ENCODE peak calls at places on chromosomes 6 and 20, in nine cellular contexts. One of them, this sample, is unnamed.

GRCh38 chr20:32607727-32608663 is 22.9 kb upstream of the NOL4L start:
- DNase-seq in spleen: no peak
- DNase-seq in heart left ventricle: no peak
- DNase-seq in IMR-90: no peak
- DNase-seq in testis: no peak
- DNase-seq in K562: no peak
- DNase-seq in neural progenitor cell: no peak
- DNase-seq in PC-3: no peak
- DNase-seq in neuronal stem cell: no peak
- DNase-seq in this sample: no peak

GRCh38 chr6:125714431-125715090 is 34.9 kb upstream of the HEY2 start:
- DNase-seq in spleen: no peak
- DNase-seq in heart left ventricle: no peak
- DNase-seq in IMR-90: no peak
- DNase-seq in testis: no peak
- DNase-seq in K562: no peak
- DNase-seq in neural progenitor cell: no peak
- DNase-seq in PC-3: no peak
- DNase-seq in neuronal stem cell: no peak
- DNase-seq in this sample: no peak

GRCh38 chr20:50283922-50284810 is 93.5 kb downstream of the CEBPB start:
- DNase-seq in spleen: peak; percentile 91
- DNase-seq in heart left ventricle: no peak
- DNase-seq in IMR-90: peak; percentile 66
- DNase-seq in testis: no peak
- DNase-seq in K562: peak; percentile 50
- DNase-seq in neural progenitor cell: no peak
- DNase-seq in PC-3: peak; percentile 76
- DNase-seq in neuronal stem cell: no peak
- DNase-seq in this sample: peak; percentile 87

GRCh38 chr6:73262701-73263569 is at the start of gene KHDC1:
- DNase-seq in spleen: peak; percentile 90
- DNase-seq in heart left ventricle: peak; percentile 56
- DNase-seq in IMR-90: peak; percentile 54
- DNase-seq in testis: peak; percentile 62
- DNase-seq in K562: peak; percentile 69
- DNase-seq in neural progenitor cell: peak; percentile 73
- DNase-seq in PC-3: peak; percentile 13
- DNase-seq in neuronal stem cell: peak; percentile 48
- DNase-seq in this sample: peak; percentile 38

GRCh38 chr6:114344971-114345274 is 2.1 kb upstream of the HS3ST5 start:
- DNase-seq in spleen: no peak
- DNase-seq in heart left ventricle: no peak
- DNase-seq in IMR-90: no peak
- DNase-seq in testis: no peak
- DNase-seq in K562: no peak
- DNase-seq in neural progenitor cell: no peak
- DNase-seq in PC-3: no peak
- DNase-seq in neuronal stem cell: no peak
- DNase-seq in this sample: no peak

GRCh38 chr6:115932481-115932880 is 128.2 kb downstream of the FRK start:
- DNase-seq in spleen: no peak
- DNase-seq in heart left ventricle: no peak
- DNase-seq in IMR-90: no peak
- DNase-seq in testis: no peak
- DNase-seq in K562: no peak
- DNase-seq in neural progenitor cell: no peak
- DNase-seq in PC-3: no peak
- DNase-seq in neuronal stem cell: no peak
- DNase-seq in this sample: no peak

GRCh38 chr6:100176321-100176950 is 182.4 kb upstream of the MCHR2 start:
- DNase-seq in spleen: no peak
- DNase-seq in heart left ventricle: no peak
- DNase-seq in IMR-90: peak; percentile 74
- DNase-seq in testis: no peak
- DNase-seq in K562: no peak
- DNase-seq in neural progenitor cell: peak; percentile 54
- DNase-seq in PC-3: peak; percentile 70
- DNase-seq in neuronal stem cell: no peak
- DNase-seq in this sample: peak; percentile 7

GRCh38 chr20:49510562-49511117 is 28.2 kb upstream of the KCNB1 start:
- DNase-seq in spleen: no peak
- DNase-seq in heart left ventricle: peak; percentile 52
- DNase-seq in IMR-90: peak; percentile 83
- DNase-seq in testis: peak; percentile 60
- DNase-seq in K562: no peak
- DNase-seq in neural progenitor cell: no peak
- DNase-seq in PC-3: peak; percentile 53
- DNase-seq in neuronal stem cell: no peak
- DNase-seq in this sample: no peak

GRCh38 chr6:144485531-144485930 is 200.4 kb downstream of the UTRN start:
- DNase-seq in spleen: no peak
- DNase-seq in heart left ventricle: no peak
- DNase-seq in IMR-90: peak; percentile 78
- DNase-seq in testis: no peak
- DNase-seq in K562: no peak
- DNase-seq in neural progenitor cell: no peak
- DNase-seq in PC-3: no peak
- DNase-seq in neuronal stem cell: no peak
- DNase-seq in this sample: no peak

GRCh38 chr6:155832596-155832995 is 377.0 kb upstream of the NOX3 start:
- DNase-seq in spleen: no peak
- DNase-seq in heart left ventricle: no peak
- DNase-seq in IMR-90: peak; percentile 90
- DNase-seq in testis: no peak
- DNase-seq in K562: no peak
- DNase-seq in neural progenitor cell: no peak
- DNase-seq in PC-3: peak; percentile 50
- DNase-seq in neuronal stem cell: no peak
- DNase-seq in this sample: no peak

GRCh38 chr6:159487636-159488035 is 205.4 kb downstream of the SOD2 start:
- DNase-seq in spleen: no peak
- DNase-seq in heart left ventricle: no peak
- DNase-seq in IMR-90: peak; percentile 1
- DNase-seq in testis: no peak
- DNase-seq in K562: no peak
- DNase-seq in neural progenitor cell: no peak
- DNase-seq in PC-3: no peak
- DNase-seq in neuronal stem cell: no peak
- DNase-seq in this sample: no peak

GRCh38 chr20:24955045-24955444 is 6.0 kb downstream of the CST7 start:
- DNase-seq in spleen: peak; percentile 50
- DNase-seq in heart left ventricle: no peak
- DNase-seq in IMR-90: no peak
- DNase-seq in testis: no peak
- DNase-seq in K562: no peak
- DNase-seq in neural progenitor cell: no peak
- DNase-seq in PC-3: no peak
- DNase-seq in neuronal stem cell: no peak
- DNase-seq in this sample: no peak

GRCh38 chr6:130223508-130223907 is 757 bp upstream of the SAMD3 start:
- DNase-seq in spleen: peak; percentile 79
- DNase-seq in heart left ventricle: no peak
- DNase-seq in IMR-90: no peak
- DNase-seq in testis: no peak
- DNase-seq in K562: no peak
- DNase-seq in neural progenitor cell: no peak
- DNase-seq in PC-3: no peak
- DNase-seq in neuronal stem cell: no peak
- DNase-seq in this sample: peak; percentile 2

GRCh38 chr6:106145741-106146227 is 59.6 kb downstream of the PRDM1 start:
- DNase-seq in spleen: no peak
- DNase-seq in heart left ventricle: no peak
- DNase-seq in IMR-90: peak; percentile 59
- DNase-seq in testis: no peak
- DNase-seq in K562: no peak
- DNase-seq in neural progenitor cell: peak; percentile 27
- DNase-seq in PC-3: peak; percentile 65
- DNase-seq in neuronal stem cell: no peak
- DNase-seq in this sample: no peak

GRCh38 chr6:42368156-42368555 is 83.6 kb downstream of the TRERF1 start:
- DNase-seq in spleen: no peak
- DNase-seq in heart left ventricle: no peak
- DNase-seq in IMR-90: no peak
- DNase-seq in testis: no peak
- DNase-seq in K562: no peak
- DNase-seq in neural progenitor cell: no peak
- DNase-seq in PC-3: no peak
- DNase-seq in neuronal stem cell: no peak
- DNase-seq in this sample: no peak

GRCh38 chr6:64054870-64055269 is 419.3 kb downstream of the PHF3 start:
- DNase-seq in spleen: no peak
- DNase-seq in heart left ventricle: no peak
- DNase-seq in IMR-90: no peak
- DNase-seq in testis: no peak
- DNase-seq in K562: no peak
- DNase-seq in neural progenitor cell: no peak
- DNase-seq in PC-3: no peak
- DNase-seq in neuronal stem cell: no peak
- DNase-seq in this sample: no peak

GRCh38 chr20:14360386-14360785 is 23.0 kb upstream of the FLRT3 start:
- DNase-seq in spleen: no peak
- DNase-seq in heart left ventricle: no peak
- DNase-seq in IMR-90: peak; percentile 20
- DNase-seq in testis: no peak
- DNase-seq in K562: no peak
- DNase-seq in neural progenitor cell: no peak
- DNase-seq in PC-3: peak; percentile 30
- DNase-seq in neuronal stem cell: no peak
- DNase-seq in this sample: no peak
- H3K27ac ChIP-seq in spleen: no peak overlapping the region
- H3K27ac ChIP-seq in heart left ventricle: no peak overlapping the region
- H3K27ac ChIP-seq in IMR-90: no peak overlapping the region
- H3K27ac ChIP-seq in testis: no peak overlapping the region
- H3K27ac ChIP-seq in K562: no peak overlapping the region
- H3K27ac ChIP-seq in neural progenitor cell: no peak overlapping the region
- H3K27ac ChIP-seq in PC-3: no peak overlapping the region
- H3K27ac ChIP-seq in neuronal stem cell: no peak overlapping the region
- H3K27ac ChIP-seq in this sample: no peak overlapping the region

GRCh38 chr6:170131351-170131750 is 159.5 kb downstream of the DLL1 start:
- DNase-seq in spleen: peak; percentile 48
- DNase-seq in heart left ventricle: peak; percentile 11
- DNase-seq in IMR-90: no peak
- DNase-seq in testis: peak; percentile 13
- DNase-seq in K562: no peak
- DNase-seq in neural progenitor cell: no peak
- DNase-seq in PC-3: no peak
- DNase-seq in neuronal stem cell: no peak
- DNase-seq in this sample: no peak
- H3K9me3 ChIP-seq in spleen: no peaks in the 10 kb centered on the region
- H3K9me3 ChIP-seq in heart left ventricle: no peaks in the 10 kb centered on the region
- H3K9me3 ChIP-seq in IMR-90: peaks cover 50% of the 10 kb centered on the region
- H3K9me3 ChIP-seq in testis: no peaks in the 10 kb centered on the region
- H3K9me3 ChIP-seq in K562: no peaks in the 10 kb centered on the region
- H3K9me3 ChIP-seq in neural progenitor cell: no peaks in the 10 kb centered on the region
- H3K9me3 ChIP-seq in PC-3: no peaks in the 10 kb centered on the region
- H3K9me3 ChIP-seq in neuronal stem cell: peaks cover 7% of the 10 kb centered on the region
- H3K9me3 ChIP-seq in this sample: no peaks in the 10 kb centered on the region

GRCh38 chr20:6702144-6702543 is 65.3 kb upstream of the BMP2 start:
- DNase-seq in spleen: no peak
- DNase-seq in heart left ventricle: no peak
- DNase-seq in IMR-90: no peak
- DNase-seq in testis: no peak
- DNase-seq in K562: no peak
- DNase-seq in neural progenitor cell: no peak
- DNase-seq in PC-3: peak; percentile 27
- DNase-seq in neuronal stem cell: no peak
- DNase-seq in this sample: no peak

GRCh38 chr20:6703047-6703446 is 64.4 kb upstream of the BMP2 start:
- DNase-seq in spleen: no peak
- DNase-seq in heart left ventricle: no peak
- DNase-seq in IMR-90: no peak
- DNase-seq in testis: no peak
- DNase-seq in K562: no peak
- DNase-seq in neural progenitor cell: no peak
- DNase-seq in PC-3: no peak
- DNase-seq in neuronal stem cell: no peak
- DNase-seq in this sample: no peak

GRCh38 chr20:6698723-6699122 is 68.8 kb upstream of the BMP2 start:
- DNase-seq in spleen: no peak
- DNase-seq in heart left ventricle: no peak
- DNase-seq in IMR-90: no peak
- DNase-seq in testis: no peak
- DNase-seq in K562: no peak
- DNase-seq in neural progenitor cell: no peak
- DNase-seq in PC-3: no peak
- DNase-seq in neuronal stem cell: no peak
- DNase-seq in this sample: no peak

GRCh38 chr20:6699931-6700562 is 67.4 kb upstream of the BMP2 start:
- DNase-seq in spleen: no peak
- DNase-seq in heart left ventricle: no peak
- DNase-seq in IMR-90: no peak
- DNase-seq in testis: no peak
- DNase-seq in K562: no peak
- DNase-seq in neural progenitor cell: no peak
- DNase-seq in PC-3: no peak
- DNase-seq in neuronal stem cell: no peak
- DNase-seq in this sample: no peak

DNA sequence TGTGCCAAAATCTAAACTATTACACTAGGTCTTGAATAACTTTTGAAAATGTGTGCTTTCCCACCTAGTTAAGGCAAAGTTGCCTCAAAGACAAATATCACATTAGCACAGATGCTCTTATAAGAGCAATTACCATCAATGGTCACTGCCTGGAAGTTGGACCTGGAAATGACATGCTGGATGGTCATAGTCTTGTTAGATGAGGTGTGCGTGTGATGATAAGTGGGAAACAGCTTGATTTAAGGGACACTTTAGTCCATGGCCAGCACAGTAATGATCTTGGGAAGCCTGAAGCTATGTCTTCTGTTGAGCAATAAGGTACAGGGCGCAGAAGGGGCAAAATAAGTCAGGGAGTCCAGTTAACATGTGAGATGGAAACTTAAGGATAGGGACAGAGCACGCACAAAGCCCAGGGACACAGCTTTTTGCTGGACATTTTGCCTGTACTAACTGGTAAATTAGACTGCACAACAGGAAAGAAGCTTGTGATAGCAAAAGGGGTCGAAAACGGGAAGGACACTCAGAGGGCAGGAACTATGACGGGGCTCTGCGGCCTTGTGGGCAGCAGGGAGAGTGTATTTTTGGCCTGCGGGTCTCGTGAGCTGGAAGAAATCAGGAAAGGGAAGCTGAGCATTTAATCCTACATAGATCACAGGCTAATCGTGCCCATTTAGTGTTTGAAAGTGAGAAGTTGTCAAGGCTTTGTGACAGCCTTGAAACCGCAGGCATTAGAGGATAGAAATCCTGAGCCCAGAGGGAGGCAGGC is 66.7 kb upstream of the BMP2 start:
- DNase-seq in spleen: peak; percentile 83
- DNase-seq in heart left ventricle: peak; percentile 47
- DNase-seq in IMR-90: no peak
- DNase-seq in testis: peak; percentile 20
- DNase-seq in K562: no peak
- DNase-seq in neural progenitor cell: no peak
- DNase-seq in PC-3: no peak
- DNase-seq in neuronal stem cell: no peak
- DNase-seq in this sample: no peak
- H3K27ac ChIP-seq in spleen: peak overlapping the region; percentile 79
- H3K27ac ChIP-seq in heart left ventricle: peak overlapping the region; percentile 25
- H3K27ac ChIP-seq in IMR-90: no peak overlapping the region
- H3K27ac ChIP-seq in testis: no peak overlapping the region
- H3K27ac ChIP-seq in K562: no peak overlapping the region
- H3K27ac ChIP-seq in neural progenitor cell: no peak overlapping the region
- H3K27ac ChIP-seq in PC-3: no peak overlapping the region
- H3K27ac ChIP-seq in neuronal stem cell: no peak overlapping the region
- H3K27ac ChIP-seq in this sample: peak overlapping the region; percentile 23

GRCh38 chr20:56205350-56205749 is 43.2 kb upstream of the MC3R start:
- DNase-seq in spleen: no peak
- DNase-seq in heart left ventricle: no peak
- DNase-seq in IMR-90: no peak
- DNase-seq in testis: no peak
- DNase-seq in K562: no peak
- DNase-seq in neural progenitor cell: no peak
- DNase-seq in PC-3: no peak
- DNase-seq in neuronal stem cell: no peak
- DNase-seq in this sample: no peak
- H3K9me3 ChIP-seq in spleen: peaks cover 9% of the 10 kb centered on the region
- H3K9me3 ChIP-seq in heart left ventricle: peaks cover 8% of the 10 kb centered on the region
- H3K9me3 ChIP-seq in IMR-90: peaks cover 9% of the 10 kb centered on the region
- H3K9me3 ChIP-seq in testis: no peaks in the 10 kb centered on the region
- H3K9me3 ChIP-seq in K562: peaks cover 4% of the 10 kb centered on the region
- H3K9me3 ChIP-seq in neural progenitor cell: no peaks in the 10 kb centered on the region
- H3K9me3 ChIP-seq in PC-3: peaks cover 4% of the 10 kb centered on the region
- H3K9me3 ChIP-seq in neuronal stem cell: peaks cover 5% of the 10 kb centered on the region
- H3K9me3 ChIP-seq in this sample: no peaks in the 10 kb centered on the region